ENCODE peak calls at places on chromosome 9, in ten cellular contexts. U is MCF 10A; P is head of caudate nucleus; H is lung; N is Panc1; M is effector CD4-positive, alpha-beta T cell; G is AG04449; W is activated T-cell treated with anti-CD3 and anti-CD28 coated beads for 24 hours; A is T1000; X is stimulated activated CD4-positive, alpha-beta T cell treated with anti-CD3 and anti-CD28 coated beads, TNF-alpha, amount 100 ng/mL, for 4 hours. S is an unnamed sample.

GRCh38 chr9:121353246-121353975 is 16.6 kb downstream of the STOM start:
- DNase-seq in U (no peak), P (no peak), H (no peak), N (no peak), M (peak; percentile 35), G (no peak), W (peak; percentile 36), A (no peak), X (no peak), S (peak; percentile 53)

GRCh38 chr9:77649109-77649812 is 1.1 kb upstream of the GNA14 start:
- DNase-seq in U (peak; percentile 18), P (no peak), H (no peak), N (no peak), M (no peak), G (no peak), W (no peak), A (no peak), X (no peak), S (peak; percentile 66)

GRCh38 chr9:108093773-108094675 is 604.5 kb upstream of the KLF4 start:
- DNase-seq in U (peak; percentile 66), P (no peak), H (no peak), N (peak; percentile 43), M (no peak), G (no peak), W (no peak), A (peak; percentile 4), X (no peak), S (no peak)

GRCh38 chr9:126001581-126002225 is 254.5 kb downstream of the PBX3 start:
- DNase-seq in U (no peak), P (no peak), H (no peak), N (no peak), M (no peak), G (no peak), W (no peak), A (no peak), X (no peak), S (no peak)

GRCh38 chr9:126411225-126411947 is 84.8 kb downstream of the MVB12B start:
- DNase-seq in U (no peak), P (no peak), H (no peak), N (no peak), M (no peak), G (no peak), W (no peak), A (no peak), X (no peak), S (no peak)

GRCh38 chr9:36046923-36047322 is 10.2 kb downstream of the RECK start:
- DNase-seq in U (no peak), P (no peak), H (no peak), N (no peak), M (no peak), G (no peak), W (no peak), A (no peak), X (no peak), S (no peak)

GRCh38 chr9:23153058-23153457 is 673.0 kb downstream of the ELAVL2 start:
- DNase-seq in U (peak; percentile 1), P (no peak), H (no peak), N (no peak), M (no peak), G (no peak), W (no peak), A (no peak), X (no peak), S (no peak)

GRCh38 chr9:3332802-3333201 is 193.0 kb downstream of the RFX3 start:
- DNase-seq in U (no peak), P (no peak), H (no peak), N (no peak), M (no peak), G (no peak), W (no peak), A (no peak), X (no peak), S (no peak)

GRCh38 chr9:133400292-133400691 is 17.5 kb downstream of the REXO4 start:
- DNase-seq in U (no peak), P (no peak), H (no peak), N (no peak), M (no peak), G (no peak), W (no peak), A (no peak), X (no peak), S (no peak)

GRCh38 chr9:83431470-83432060 is 106.6 kb downstream of the FRMD3 start:
- DNase-seq in U (no peak), P (no peak), H (peak; percentile 40), N (no peak), M (no peak), G (no peak), W (no peak), A (no peak), X (no peak), S (no peak)

GRCh38 chr9:110048976-110049698 is 158.8 kb downstream of the C9orf152 start:
- DNase-seq in U (peak; percentile 45), P (no peak), H (peak; percentile 31), N (no peak), M (no peak), G (no peak), W (no peak), A (no peak), X (peak; percentile 4), S (no peak)

GRCh38 chr9:119365291-119366027 is 3.8 kb downstream of the BRINP1 start:
- DNase-seq in U (peak; percentile 53), P (peak; percentile 83), H (no peak), N (no peak), M (no peak), G (no peak), W (no peak), A (no peak), X (no peak), S (peak; percentile 74)

GRCh38 chr9:127311239-127311741 is 46.7 kb downstream of the GARNL3 start:
- DNase-seq in U (peak; percentile 81), P (no peak), H (peak; percentile 66), N (peak; percentile 51), M (no peak), G (no peak), W (peak; percentile 2), A (peak; percentile 12), X (no peak), S (no peak)

GRCh38 chr9:105880517-105880916 is 186.2 kb downstream of the TMEM38B start:
- DNase-seq in U (peak; percentile 9), P (no peak), H (no peak), N (no peak), M (no peak), G (no peak), W (no peak), A (no peak), X (no peak), S (no peak)

GRCh38 chr9:135300346-135301141 is 179.0 kb upstream of the PPP1R26 start:
- DNase-seq in U (no peak), P (peak; percentile 60), H (no peak), N (no peak), M (no peak), G (no peak), W (no peak), A (no peak), X (no peak), S (no peak)

GRCh38 chr9:34589656-34590375 is at the start of gene CNTFR:
- DNase-seq in U (no peak), P (peak; percentile 83), H (no peak), N (no peak), M (no peak), G (no peak), W (no peak), A (no peak), X (no peak), S (no peak)

GRCh38 chr9:99824378-99825157 is 2.9 kb downstream of the NR4A3 start:
- DNase-seq in U (no peak), P (peak; percentile 13), H (peak; percentile 32), N (no peak), M (peak; percentile 59), G (no peak), W (peak; percentile 37), A (no peak), X (peak; percentile 25), S (no peak)

GRCh38 chr9:89042984-89043383 is 51.7 kb downstream of the S1PR3 start:
- DNase-seq in U (no peak), P (no peak), H (no peak), N (no peak), M (no peak), G (no peak), W (no peak), A (no peak), X (no peak), S (no peak)

GRCh38 chr9:86324308-86324707 is 29.9 kb downstream of the TUT7 start:
- DNase-seq in U (no peak), P (peak; percentile 51), H (no peak), N (no peak), M (no peak), G (no peak), W (no peak), A (no peak), X (no peak), S (no peak)

GRCh38 chr9:19782005-19782404 is 6.8 kb downstream of the SLC24A2 start:
- DNase-seq in U (peak; percentile 31), P (peak; percentile 46), H (no peak), N (no peak), M (no peak), G (no peak), W (no peak), A (no peak), X (no peak), S (peak; percentile 82)

GRCh38 chr9:124353811-124354274 is 61.4 kb downstream of the PSMB7 start:
- DNase-seq in U (no peak), P (no peak), H (no peak), N (no peak), M (no peak), G (peak; percentile 9), W (no peak), A (no peak), X (no peak), S (no peak)

GRCh38 chr9:37496020-37496419 is 10.3 kb downstream of the POLR1E start:
- DNase-seq in U (no peak), P (no peak), H (no peak), N (no peak), M (no peak), G (no peak), W (no peak), A (no peak), X (no peak), S (no peak)

GRCh38 chr9:126376311-126376902 is 49.8 kb downstream of the MVB12B start:
- DNase-seq in U (no peak), P (peak; percentile 94), H (no peak), N (no peak), M (no peak), G (no peak), W (no peak), A (no peak), X (no peak), S (peak; percentile 95)

GRCh38 chr9:35650341-35651158 is at the start of gene SIT1:
- DNase-seq in U (no peak), P (no peak), H (no peak), N (no peak), M (no peak), G (no peak), W (no peak), A (no peak), X (no peak), S (no peak)

GRCh38 chr9:11946521-11946920 is 746.7 kb upstream of the TYRP1 start:
- DNase-seq in U (peak; percentile 5), P (no peak), H (no peak), N (no peak), M (no peak), G (no peak), W (no peak), A (no peak), X (no peak), S (no peak)

GRCh38 chr9:89872913-89873707 is 268.3 kb downstream of the GADD45G start:
- DNase-seq in U (no peak), P (no peak), H (no peak), N (no peak), M (no peak), G (no peak), W (no peak), A (no peak), X (no peak), S (no peak)

GRCh38 chr9:127968046-127968445 is 12.7 kb downstream of the EEIG1 start:
- DNase-seq in U (peak; percentile 82), P (no peak), H (no peak), N (peak; percentile 69), M (peak; percentile 52), G (no peak), W (no peak), A (no peak), X (no peak), S (no peak)

GRCh38 chr9:21933865-21934264 is 60.3 kb downstream of the CDKN2A start:
- DNase-seq in U (no peak), P (no peak), H (no peak), N (no peak), M (no peak), G (peak; percentile 16), W (no peak), A (no peak), X (no peak), S (no peak)

S was measured in pons.